ENCODE peak calls at places on chromosomes 11 and 22, in four cellular contexts. One of them, this sample, is unnamed.

GRCh38 chr11:69660001-69660500 is 15.1 kb downstream of the LTO1 start:
- DNase-seq in Peyer's patch: no peak
- DNase-seq in heart left ventricle: no peak
- DNase-seq in esophagus squamous epithelium: no peak
- DNase-seq in this sample: no peak

GRCh38 chr22:37457093-37457893 is 28.9 kb downstream of the MFNG start:
- DNase-seq in Peyer's patch: peak; percentile 78
- DNase-seq in esophagus squamous epithelium: no peak
- DNase-seq in heart left ventricle: peak; percentile 56
- DNase-seq in this sample: peak; percentile 82

GRCh38 chr11:118916842-118917388 is 8.8 kb downstream of the BCL9L start:
- DNase-seq in Peyer's patch: no peak
- DNase-seq in esophagus squamous epithelium: no peak
- DNase-seq in heart left ventricle: peak; percentile 84
- DNase-seq in this sample: peak; percentile 71

GRCh38 chr11:63014408-63015055 is 1.1 kb downstream of the SLC22A8 start:
- DNase-seq in Peyer's patch: no peak
- DNase-seq in esophagus squamous epithelium: no peak
- DNase-seq in heart left ventricle: no peak
- DNase-seq in this sample: no peak

GRCh38 chr11:35265755-35266454 is 126.9 kb downstream of the CD44 start:
- DNase-seq in Peyer's patch: no peak
- DNase-seq in heart left ventricle: no peak
- DNase-seq in esophagus squamous epithelium: no peak
- DNase-seq in this sample: peak; percentile 80

GRCh38 chr11:33953289-33953688 is 61.4 kb upstream of the LMO2 start:
- DNase-seq in heart left ventricle: no peak
- DNase-seq in esophagus squamous epithelium: no peak
- DNase-seq in Peyer's patch: no peak
- DNase-seq in this sample: no peak

GRCh38 chr11:60158666-60159065 is 24.2 kb downstream of the MS4A6A start:
- DNase-seq in esophagus squamous epithelium: no peak
- DNase-seq in Peyer's patch: no peak
- DNase-seq in heart left ventricle: no peak
- DNase-seq in this sample: no peak

GRCh38 chr11:100689141-100689540 is 2.1 kb downstream of the ARHGAP42 start:
- DNase-seq in heart left ventricle: no peak
- DNase-seq in Peyer's patch: no peak
- DNase-seq in esophagus squamous epithelium: no peak
- DNase-seq in this sample: no peak

GRCh38 chr11:61694971-61695706 is 14.9 kb downstream of the DAGLA start:
- DNase-seq in heart left ventricle: peak; percentile 57
- DNase-seq in esophagus squamous epithelium: no peak
- DNase-seq in Peyer's patch: no peak
- DNase-seq in this sample: peak; percentile 48

DNA sequence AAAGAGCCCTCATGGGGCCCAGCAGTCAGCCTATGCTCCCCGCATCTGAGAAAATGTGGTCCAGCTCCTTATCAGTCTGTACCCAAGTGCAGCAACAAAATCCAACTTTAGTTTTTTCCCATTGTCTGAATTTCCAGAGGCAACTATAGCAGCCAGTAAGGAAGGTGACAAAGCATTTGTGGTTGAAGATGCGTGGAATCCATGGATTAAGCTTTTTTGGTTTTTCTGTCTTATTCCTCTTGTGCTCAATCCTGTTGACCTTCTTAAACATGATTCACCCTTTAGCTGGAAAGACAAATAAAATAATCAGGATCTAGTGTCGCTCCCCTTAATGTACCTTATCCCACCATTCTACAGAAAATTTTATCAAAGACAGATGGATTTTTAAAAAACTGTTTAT is 14.3 kb downstream of the GDPD4 start:
- DNase-seq in esophagus squamous epithelium: no peak
- DNase-seq in heart left ventricle: no peak
- DNase-seq in Peyer's patch: no peak
- DNase-seq in this sample: no peak
- TF ChIP-seq POLR2A in esophagus squamous epithelium: no peak
- TF ChIP-seq POLR2A in heart left ventricle: no peak
- TF ChIP-seq POLR2A in Peyer's patch: no peak
- TF ChIP-seq POLR2A in this sample: no peak

DNA sequence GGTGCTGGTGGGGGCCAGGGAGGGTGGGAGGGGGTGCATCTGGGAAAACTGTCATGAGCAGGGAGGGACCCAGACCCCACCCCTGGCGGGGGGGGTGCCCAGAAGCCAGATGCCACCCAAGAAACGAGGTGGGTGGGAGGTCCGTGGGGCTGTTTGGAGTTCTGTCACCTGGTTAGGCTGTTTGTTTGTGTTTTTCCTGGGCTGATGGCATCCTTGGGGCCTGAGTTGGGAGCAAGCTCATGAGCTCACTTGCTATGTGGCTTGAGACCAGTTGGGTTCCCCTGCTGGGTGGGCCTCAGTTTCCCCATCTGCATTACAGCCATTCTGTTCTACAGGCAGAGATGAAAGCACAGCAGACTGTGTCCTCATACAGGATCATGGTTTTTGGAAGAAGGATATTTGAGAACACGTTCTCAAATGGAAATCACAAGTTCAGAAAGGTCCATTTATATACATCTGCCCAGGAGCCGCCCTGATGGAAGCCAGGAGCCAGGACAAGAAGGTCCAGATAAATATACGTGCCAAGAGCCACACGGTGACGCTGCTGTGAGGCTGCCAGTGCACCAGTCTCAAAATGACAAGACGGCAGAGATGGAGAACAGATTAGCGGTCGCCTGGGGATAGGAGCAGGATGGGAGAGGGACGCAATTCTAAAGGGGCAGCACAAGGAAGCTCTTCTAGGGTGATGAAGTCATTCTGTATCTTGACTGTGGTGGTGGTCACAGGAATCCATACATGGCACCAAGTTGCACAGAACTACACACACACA is 312.9 kb downstream of the MN1 start:
- DNase-seq in esophagus squamous epithelium: no peak
- DNase-seq in heart left ventricle: no peak
- DNase-seq in Peyer's patch: no peak
- DNase-seq in this sample: peak; percentile 63
- TF ChIP-seq POLR2A in esophagus squamous epithelium: no peak
- TF ChIP-seq POLR2A in heart left ventricle: no peak
- TF ChIP-seq POLR2A in Peyer's patch: no peak
- TF ChIP-seq POLR2A in this sample: no peak

DNA sequence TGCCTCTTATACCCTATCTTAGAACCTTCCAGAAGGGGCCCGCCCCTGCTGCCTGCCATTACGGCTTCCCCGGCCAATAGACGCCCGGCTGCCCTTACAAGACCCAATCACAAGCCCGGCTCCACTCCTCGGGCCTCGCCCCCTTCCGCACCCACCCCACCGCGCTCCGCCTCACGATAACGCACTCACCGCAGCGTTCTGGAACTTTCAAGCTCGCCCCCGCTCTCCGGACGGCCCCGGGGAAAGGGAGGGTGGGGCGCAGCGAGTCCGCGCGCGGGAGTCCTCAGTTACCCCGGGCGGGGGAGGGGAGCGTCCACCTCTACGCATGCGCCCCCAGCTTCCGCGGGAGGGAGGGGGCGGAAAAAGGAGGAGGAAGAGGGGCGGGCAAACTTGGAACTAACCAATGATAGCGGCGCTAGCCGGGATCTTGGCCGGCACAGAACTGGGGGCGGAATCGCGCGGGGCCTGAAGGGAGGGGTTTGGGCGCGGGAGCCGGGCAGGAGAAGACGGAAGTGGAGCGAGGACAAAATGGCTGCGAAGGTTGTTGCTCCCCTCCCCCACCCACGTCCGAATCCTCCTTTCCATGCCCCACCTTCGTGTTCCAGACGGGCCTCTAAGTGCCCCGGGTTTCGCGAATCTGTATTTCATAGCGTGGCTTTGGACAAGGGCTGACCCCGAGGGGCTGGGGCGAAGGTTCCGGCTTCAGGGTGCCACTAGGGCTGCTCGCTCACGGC is 389 bp upstream of the HSPA8 start:
- DNase-seq in heart left ventricle: peak; percentile 100
- DNase-seq in esophagus squamous epithelium: peak; percentile 98
- DNase-seq in Peyer's patch: peak; percentile 98
- DNase-seq in this sample: peak; percentile 99
- TF ChIP-seq POLR2A in heart left ventricle: no peak
- TF ChIP-seq POLR2A in esophagus squamous epithelium: peak; percentile 27
- TF ChIP-seq POLR2A in Peyer's patch: no peak
- TF ChIP-seq POLR2A in this sample: no peak

GRCh38 chr11:46293616-46294015 is 16.2 kb downstream of the CREB3L1 start:
- DNase-seq in esophagus squamous epithelium: no peak
- DNase-seq in heart left ventricle: no peak
- DNase-seq in Peyer's patch: no peak
- DNase-seq in this sample: no peak

GRCh38 chr11:46296520-46297448 is 19.3 kb downstream of the CREB3L1 start:
- DNase-seq in Peyer's patch: no peak
- DNase-seq in heart left ventricle: peak; percentile 76
- DNase-seq in esophagus squamous epithelium: no peak
- DNase-seq in this sample: peak; percentile 51

GRCh38 chr11:46295996-46296519 is 18.6 kb downstream of the CREB3L1 start:
- DNase-seq in Peyer's patch: no peak
- DNase-seq in esophagus squamous epithelium: no peak
- DNase-seq in heart left ventricle: no peak
- DNase-seq in this sample: no peak

GRCh38 chr11:46294365-46295309 is 17.2 kb downstream of the CREB3L1 start:
- DNase-seq in esophagus squamous epithelium: no peak
- DNase-seq in Peyer's patch: no peak
- DNase-seq in heart left ventricle: peak; percentile 2
- DNase-seq in this sample: peak; percentile 44

GRCh38 chr11:46295312-46295995 is 18.0 kb downstream of the CREB3L1 start:
- DNase-seq in heart left ventricle: peak; percentile 87
- DNase-seq in esophagus squamous epithelium: no peak
- DNase-seq in Peyer's patch: peak; percentile 31
- DNase-seq in this sample: peak; percentile 78
- TF ChIP-seq POLR2A in heart left ventricle: no peak
- TF ChIP-seq POLR2A in esophagus squamous epithelium: no peak
- TF ChIP-seq POLR2A in Peyer's patch: no peak
- TF ChIP-seq POLR2A in this sample: no peak

GRCh38 chr22:17706947-17707346 is 67.3 kb downstream of the BID start:
- DNase-seq in esophagus squamous epithelium: no peak
- DNase-seq in Peyer's patch: no peak
- DNase-seq in heart left ventricle: no peak
- DNase-seq in this sample: no peak

GRCh38 chr22:17703811-17704210 is 65.3 kb downstream of the BCL2L13 start:
- DNase-seq in esophagus squamous epithelium: no peak
- DNase-seq in heart left ventricle: no peak
- DNase-seq in Peyer's patch: no peak
- DNase-seq in this sample: no peak

GRCh38 chr22:17707526-17707925 is 66.7 kb downstream of the BID start:
- DNase-seq in esophagus squamous epithelium: no peak
- DNase-seq in Peyer's patch: no peak
- DNase-seq in heart left ventricle: no peak
- DNase-seq in this sample: no peak

GRCh38 chr22:17705565-17706450 is 67.3 kb downstream of the BCL2L13 start:
- DNase-seq in esophagus squamous epithelium: no peak
- DNase-seq in Peyer's patch: no peak
- DNase-seq in heart left ventricle: no peak
- DNase-seq in this sample: no peak

DNA sequence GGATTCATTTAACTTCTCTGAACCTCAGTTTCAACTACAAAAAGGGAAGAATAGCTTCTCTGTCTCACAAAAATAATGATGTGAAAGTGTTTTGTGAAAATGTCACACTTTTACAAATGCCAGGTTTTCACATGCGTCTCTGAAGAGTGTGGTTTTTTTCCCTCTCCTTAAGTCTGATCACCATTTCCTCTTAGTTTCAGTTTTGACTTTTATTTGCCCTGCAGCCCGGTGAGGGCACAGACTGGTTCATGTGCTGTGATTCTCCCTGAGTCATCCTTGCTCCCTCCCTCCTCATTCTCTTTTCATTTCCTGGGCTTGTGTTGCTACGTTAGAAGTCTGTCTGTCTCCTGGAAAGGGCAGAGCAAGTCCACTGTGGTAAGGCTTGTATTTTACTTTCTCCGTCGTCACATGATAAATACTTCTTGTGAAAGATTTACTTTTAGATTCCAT is 67.8 kb downstream of the BID start:
- DNase-seq in esophagus squamous epithelium: no peak
- DNase-seq in Peyer's patch: no peak
- DNase-seq in heart left ventricle: peak; percentile 38
- DNase-seq in this sample: no peak
- TF ChIP-seq POLR2A in esophagus squamous epithelium: no peak
- TF ChIP-seq POLR2A in Peyer's patch: peak; percentile 32
- TF ChIP-seq POLR2A in heart left ventricle: no peak
- TF ChIP-seq POLR2A in this sample: no peak